ENCODE peak calls at places on chromosomes 3 and 15, in six cellular contexts. E is IMR-90, B is neuronal stem cell, J is mesendoderm, F is mesenchymal stem cell, R is H1. T is an unnamed sample.

GRCh38 chr3:14209596-14210280 is 31.1 kb downstream of the LSM3 start:
- DNase-seq in F (peak), E (peak), J (no peak), B (no peak), R (no peak), T (no peak)

GRCh38 chr3:182954553-182954952 is 25.8 kb downstream of the DCUN1D1 start:
- DNase-seq in B (no peak), F (no peak), R (no peak), J (no peak), E (peak), T (no peak)

GRCh38 chr3:55750525-55750924 is 263.4 kb upstream of the WNT5A start:
- DNase-seq in R (no peak), E (peak), F (peak), J (no peak), B (no peak), T (no peak)

GRCh38 chr3:174100744-174101143 is 703.2 kb downstream of the NLGN1 start:
- DNase-seq in E (peak), R (no peak), J (no peak), F (no peak), B (no peak), T (no peak)

GRCh38 chr15:62348119-62348518 is 183.0 kb upstream of the C2CD4B start:
- DNase-seq in B (no peak), J (no peak), R (no peak), F (no peak), E (no peak), T (no peak)

GRCh38 chr15:57769266-57769665 is 62.8 kb downstream of the POLR2M start:
- DNase-seq in J (no peak), F (peak), B (no peak), E (peak), R (no peak), T (no peak)

GRCh38 chr3:197024881-197025735 is 4.5 kb downstream of the MELTF start:
- DNase-seq in R (no peak), B (no peak), F (no peak), E (no peak), J (no peak), T (no peak)

GRCh38 chr3:16840111-16840444 is 44.7 kb upstream of the PLCL2 start:
- DNase-seq in F (no peak), J (no peak), B (no peak), R (no peak), E (no peak), T (no peak)

GRCh38 chr3:151085227-151085888 is at the start of gene MED12L:
- DNase-seq in J (peak), R (no peak), F (peak), B (peak), E (peak), T (peak)

GRCh38 chr15:101689901-101690300 is 34.4 kb downstream of the TARS3 start:
- DNase-seq in E (peak), J (peak), R (no peak), F (peak), B (no peak), T (no peak)

DNA sequence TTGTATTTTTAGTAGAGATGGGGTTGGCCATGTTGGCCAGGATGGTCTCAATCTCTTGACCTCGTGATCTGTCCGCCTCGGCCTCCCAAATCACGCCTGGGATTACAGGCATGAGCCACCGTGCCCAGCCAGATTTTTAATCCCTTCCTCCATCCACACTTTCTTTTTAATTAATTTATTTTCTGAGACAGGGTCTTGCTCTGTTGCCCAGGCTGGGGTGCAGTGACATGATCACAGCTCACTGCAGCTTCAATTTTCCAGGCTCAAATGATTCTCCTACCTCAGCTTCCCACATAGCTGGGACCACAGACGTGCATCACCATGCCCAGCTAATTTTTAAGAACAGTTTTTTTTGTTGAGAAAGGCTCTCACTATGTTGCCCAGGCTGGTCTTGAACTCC is 43.6 kb downstream of the RAF1 start:
- DNase-seq in R (no peak), B (no peak), F (no peak), J (no peak), E (no peak), T (no peak)
- H2BK15ac ChIP-seq in R (no peak), B (no peak), F (no peak), J (no peak), E (no peak), T (no peak)

GRCh38 chr15:69704685-69705084 is 252.1 kb downstream of the RPLP1 start:
- DNase-seq in F (no peak), R (no peak), J (no peak), B (no peak), E (no peak), T (no peak)

GRCh38 chr15:69703495-69704187 is 251.0 kb downstream of the RPLP1 start:
- DNase-seq in E (no peak), F (no peak), J (no peak), B (no peak), R (no peak), T (no peak)

GRCh38 chr15:69700380-69700779 is 247.8 kb downstream of the RPLP1 start:
- DNase-seq in B (no peak), J (no peak), R (no peak), E (no peak), F (no peak), T (no peak)

GRCh38 chr15:69701198-69701597 is 248.6 kb downstream of the RPLP1 start:
- DNase-seq in F (no peak), J (no peak), B (no peak), R (no peak), E (no peak), T (no peak)

GRCh38 chr15:69704229-69704628 is 251.6 kb downstream of the RPLP1 start:
- DNase-seq in B (no peak), R (no peak), E (peak), F (no peak), J (no peak), T (no peak)
- H3K27ac ChIP-seq in B (no peak), R (no peak), E (no peak), F (no peak), J (no peak), T (no peak)

GRCh38 chr3:48739955-48740823 is 23.2 kb upstream of the IP6K2 start:
- DNase-seq in B (peak), E (peak), R (peak), J (peak), F (peak), T (peak)

GRCh38 chr3:48738926-48739616 is 22.1 kb upstream of the IP6K2 start:
- DNase-seq in B (no peak), R (no peak), E (no peak), F (no peak), J (no peak), T (no peak)

GRCh38 chr3:48743773-48744172 is 26.8 kb upstream of the IP6K2 start:
- DNase-seq in B (no peak), F (no peak), J (no peak), R (no peak), E (no peak), T (no peak)

GRCh38 chr3:48739617-48739954 is 22.6 kb upstream of the IP6K2 start:
- DNase-seq in F (no peak), J (no peak), B (no peak), E (no peak), R (no peak), T (no peak)

DNA sequence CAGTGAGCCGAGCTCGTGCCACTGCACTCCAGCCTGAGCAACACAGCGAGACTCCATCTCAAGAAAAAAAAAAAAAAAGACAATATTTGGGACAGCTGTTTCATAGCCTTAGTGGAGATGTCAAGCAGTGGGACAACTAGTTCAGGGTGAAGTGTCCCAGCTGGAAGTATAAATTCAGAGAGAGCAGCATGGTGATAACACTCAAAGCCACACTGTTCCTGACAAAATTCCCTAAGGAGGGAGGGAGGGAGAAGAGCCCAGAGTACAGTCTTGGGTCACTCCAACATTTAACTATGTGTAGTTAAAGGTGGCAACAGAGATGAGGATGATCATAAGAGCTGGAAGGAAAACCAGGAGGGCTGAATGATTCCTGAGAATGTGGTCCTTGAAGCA is 21.1 kb upstream of the IP6K2 start:
- DNase-seq in R (no peak), J (no peak), F (no peak), B (no peak), E (no peak), T (no peak)
- H2BK15ac ChIP-seq in R (peak), J (no peak), F (no peak), B (no peak), E (no peak), T (no peak)

DNA sequence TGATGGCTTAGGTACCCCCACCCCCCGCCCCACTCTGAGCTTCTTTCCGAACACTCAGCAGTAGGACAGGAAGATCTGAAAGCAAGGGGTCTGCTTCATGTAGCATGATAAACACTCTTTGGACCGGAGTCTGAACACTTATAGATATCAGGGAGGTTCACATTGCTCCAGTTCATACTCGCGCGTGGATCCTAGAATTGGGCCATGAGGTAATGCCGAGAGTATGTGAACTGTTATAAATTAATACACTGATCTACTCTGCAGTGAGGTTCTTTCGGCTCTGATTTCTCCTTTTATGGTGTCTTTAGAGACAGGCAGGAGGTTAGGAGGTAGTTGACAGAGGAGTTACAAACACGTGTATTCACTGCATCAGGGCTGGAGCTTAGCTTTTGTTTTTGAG is 223.0 kb downstream of the THSD4 start:
- DNase-seq in F (no peak), E (no peak), B (no peak), R (no peak), J (no peak), T (no peak)
- H3K27ac ChIP-seq in F (no peak), E (no peak), B (no peak), R (no peak), J (no peak), T (no peak)